ENCODE peak calls at places on chromosomes 13 and 19, in eight cellular contexts. One of them, this sample, is unnamed.

GRCh38 chr13:103772576-103772975 is 706.4 kb upstream of the SLC10A2 start:
- DNase-seq in PC-3: peak; percentile 30
- DNase-seq in fibroblast of lung: no peak
- DNase-seq in effector memory CD4-positive, alpha-beta T cell: no peak
- DNase-seq in IMR-90: no peak
- DNase-seq in kidney epithelial cell: no peak
- DNase-seq in pancreas: no peak
- DNase-seq in upper lobe of right lung: no peak
- DNase-seq in this sample: no peak

GRCh38 chr13:106882222-106882621 is 314.3 kb upstream of the ARGLU1 start:
- DNase-seq in IMR-90: no peak
- DNase-seq in fibroblast of lung: no peak
- DNase-seq in pancreas: no peak
- DNase-seq in kidney epithelial cell: no peak
- DNase-seq in effector memory CD4-positive, alpha-beta T cell: no peak
- DNase-seq in upper lobe of right lung: no peak
- DNase-seq in PC-3: no peak
- DNase-seq in this sample: no peak

GRCh38 chr19:3365447-3366103 is 808 bp upstream of the NFIC start:
- DNase-seq in fibroblast of lung: no peak
- DNase-seq in kidney epithelial cell: no peak
- DNase-seq in PC-3: peak; percentile 52
- DNase-seq in effector memory CD4-positive, alpha-beta T cell: no peak
- DNase-seq in upper lobe of right lung: peak; percentile 83
- DNase-seq in IMR-90: peak; percentile 66
- DNase-seq in pancreas: peak; percentile 84
- DNase-seq in this sample: peak; percentile 70

GRCh38 chr13:99264053-99264452 is 5.9 kb upstream of the GPR18 start:
- DNase-seq in effector memory CD4-positive, alpha-beta T cell: no peak
- DNase-seq in fibroblast of lung: no peak
- DNase-seq in IMR-90: no peak
- DNase-seq in upper lobe of right lung: no peak
- DNase-seq in PC-3: no peak
- DNase-seq in pancreas: no peak
- DNase-seq in kidney epithelial cell: no peak
- DNase-seq in this sample: no peak

GRCh38 chr13:49540552-49540951 is 44.8 kb downstream of the PHF11 start:
- DNase-seq in upper lobe of right lung: no peak
- DNase-seq in kidney epithelial cell: no peak
- DNase-seq in pancreas: no peak
- DNase-seq in fibroblast of lung: peak; percentile 9
- DNase-seq in effector memory CD4-positive, alpha-beta T cell: no peak
- DNase-seq in PC-3: peak; percentile 7
- DNase-seq in IMR-90: peak; percentile 62
- DNase-seq in this sample: no peak

GRCh38 chr13:99406799-99407201 is 94.5 kb upstream of the TM9SF2 start:
- DNase-seq in PC-3: no peak
- DNase-seq in fibroblast of lung: peak; percentile 11
- DNase-seq in upper lobe of right lung: peak; percentile 39
- DNase-seq in effector memory CD4-positive, alpha-beta T cell: no peak
- DNase-seq in kidney epithelial cell: no peak
- DNase-seq in pancreas: no peak
- DNase-seq in IMR-90: no peak
- DNase-seq in this sample: no peak

GRCh38 chr13:94252209-94252608 is 227.3 kb downstream of the DCT start:
- DNase-seq in effector memory CD4-positive, alpha-beta T cell: no peak
- DNase-seq in kidney epithelial cell: no peak
- DNase-seq in upper lobe of right lung: no peak
- DNase-seq in pancreas: no peak
- DNase-seq in IMR-90: no peak
- DNase-seq in fibroblast of lung: peak; percentile 61
- DNase-seq in PC-3: no peak
- DNase-seq in this sample: no peak

GRCh38 chr19:31160346-31160926 is 188.8 kb downstream of the TSHZ3 start:
- DNase-seq in IMR-90: peak; percentile 54
- DNase-seq in effector memory CD4-positive, alpha-beta T cell: no peak
- DNase-seq in PC-3: no peak
- DNase-seq in fibroblast of lung: peak; percentile 10
- DNase-seq in upper lobe of right lung: no peak
- DNase-seq in pancreas: no peak
- DNase-seq in kidney epithelial cell: no peak
- DNase-seq in this sample: no peak

GRCh38 chr19:18507021-18507726 is 14.7 kb downstream of the ELL start:
- DNase-seq in IMR-90: no peak
- DNase-seq in pancreas: no peak
- DNase-seq in effector memory CD4-positive, alpha-beta T cell: peak; percentile 44
- DNase-seq in kidney epithelial cell: no peak
- DNase-seq in upper lobe of right lung: no peak
- DNase-seq in PC-3: no peak
- DNase-seq in fibroblast of lung: no peak
- DNase-seq in this sample: no peak

GRCh38 chr19:958967-959685 is 25.0 kb upstream of the WDR18 start:
- DNase-seq in effector memory CD4-positive, alpha-beta T cell: no peak
- DNase-seq in pancreas: no peak
- DNase-seq in fibroblast of lung: peak; percentile 9
- DNase-seq in kidney epithelial cell: peak; percentile 37
- DNase-seq in PC-3: peak; percentile 76
- DNase-seq in IMR-90: peak; percentile 67
- DNase-seq in upper lobe of right lung: no peak
- DNase-seq in this sample: no peak

GRCh38 chr13:95556981-95557380 is 4.5 kb downstream of the CLDN10 start:
- DNase-seq in fibroblast of lung: no peak
- DNase-seq in effector memory CD4-positive, alpha-beta T cell: no peak
- DNase-seq in PC-3: no peak
- DNase-seq in pancreas: no peak
- DNase-seq in IMR-90: no peak
- DNase-seq in upper lobe of right lung: no peak
- DNase-seq in kidney epithelial cell: no peak
- DNase-seq in this sample: no peak

GRCh38 chr13:95552539-95553270 is at the start of gene CLDN10:
- DNase-seq in effector memory CD4-positive, alpha-beta T cell: no peak
- DNase-seq in upper lobe of right lung: no peak
- DNase-seq in PC-3: no peak
- DNase-seq in kidney epithelial cell: no peak
- DNase-seq in IMR-90: no peak
- DNase-seq in fibroblast of lung: no peak
- DNase-seq in pancreas: peak; percentile 90
- DNase-seq in this sample: no peak

GRCh38 chr13:95553271-95553588 is 710 bp downstream of the CLDN10 start:
- DNase-seq in IMR-90: no peak
- DNase-seq in pancreas: no peak
- DNase-seq in fibroblast of lung: no peak
- DNase-seq in kidney epithelial cell: no peak
- DNase-seq in effector memory CD4-positive, alpha-beta T cell: no peak
- DNase-seq in PC-3: no peak
- DNase-seq in upper lobe of right lung: no peak
- DNase-seq in this sample: no peak

GRCh38 chr13:95552208-95552538 is 347 bp upstream of the CLDN10 start:
- DNase-seq in IMR-90: no peak
- DNase-seq in pancreas: no peak
- DNase-seq in upper lobe of right lung: no peak
- DNase-seq in effector memory CD4-positive, alpha-beta T cell: no peak
- DNase-seq in kidney epithelial cell: no peak
- DNase-seq in fibroblast of lung: no peak
- DNase-seq in PC-3: no peak
- DNase-seq in this sample: no peak

DNA sequence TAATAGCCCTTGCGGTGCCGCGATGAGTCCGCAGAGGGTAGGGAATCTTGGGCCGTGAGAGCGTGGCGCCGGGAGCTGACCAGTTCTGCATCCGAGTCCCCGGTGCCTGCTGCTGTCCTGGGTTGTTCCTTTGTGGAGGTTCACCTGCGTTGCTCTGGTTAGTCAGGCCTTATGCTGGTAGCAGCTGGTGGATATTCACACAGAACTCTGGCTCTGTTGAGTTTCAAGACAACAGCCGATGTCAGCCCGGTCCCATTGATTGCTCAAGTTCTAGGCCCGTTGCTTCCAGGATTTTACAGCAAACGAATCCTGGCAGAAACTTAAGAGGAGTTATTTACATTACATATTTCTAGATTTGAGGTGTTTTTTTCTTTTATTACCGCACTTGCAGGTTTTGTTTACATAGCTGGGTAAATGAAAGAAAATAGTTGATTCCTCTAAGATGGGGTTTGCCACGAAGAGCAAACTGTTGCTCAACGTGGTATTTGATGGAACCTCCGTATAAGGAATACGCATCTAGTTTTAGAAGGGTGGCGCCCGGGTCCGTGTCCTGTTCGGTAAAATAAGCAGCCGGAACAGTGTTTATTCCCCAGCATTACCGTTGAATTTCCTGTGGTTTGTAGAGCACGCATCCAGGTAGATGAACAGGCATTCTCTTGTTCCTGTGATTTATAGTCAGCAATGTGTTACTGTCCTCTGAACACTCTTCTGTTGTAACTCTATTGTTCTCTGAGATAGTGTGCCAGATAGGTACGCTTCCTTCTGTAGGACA is 1.3 kb downstream of the CLDN10 start:
- DNase-seq in effector memory CD4-positive, alpha-beta T cell: no peak
- DNase-seq in pancreas: peak; percentile 66
- DNase-seq in IMR-90: no peak
- DNase-seq in fibroblast of lung: peak; percentile 24
- DNase-seq in PC-3: peak; percentile 47
- DNase-seq in kidney epithelial cell: no peak
- DNase-seq in upper lobe of right lung: no peak
- DNase-seq in this sample: no peak
- H3K27me3 ChIP-seq in effector memory CD4-positive, alpha-beta T cell: peaks cover 12% of the 10 kb centered on the region
- H3K27me3 ChIP-seq in pancreas: no peaks in the 10 kb centered on the region
- H3K27me3 ChIP-seq in IMR-90: peaks cover 73% of the 10 kb centered on the region
- H3K27me3 ChIP-seq in fibroblast of lung: peaks cover 52% of the 10 kb centered on the region
- H3K27me3 ChIP-seq in PC-3: no peaks in the 10 kb centered on the region
- H3K27me3 ChIP-seq in kidney epithelial cell: peaks cover 18% of the 10 kb centered on the region
- H3K27me3 ChIP-seq in upper lobe of right lung: peaks cover 51% of the 10 kb centered on the region
- H3K27me3 ChIP-seq in this sample: peaks cover 15% of the 10 kb centered on the region

DNA sequence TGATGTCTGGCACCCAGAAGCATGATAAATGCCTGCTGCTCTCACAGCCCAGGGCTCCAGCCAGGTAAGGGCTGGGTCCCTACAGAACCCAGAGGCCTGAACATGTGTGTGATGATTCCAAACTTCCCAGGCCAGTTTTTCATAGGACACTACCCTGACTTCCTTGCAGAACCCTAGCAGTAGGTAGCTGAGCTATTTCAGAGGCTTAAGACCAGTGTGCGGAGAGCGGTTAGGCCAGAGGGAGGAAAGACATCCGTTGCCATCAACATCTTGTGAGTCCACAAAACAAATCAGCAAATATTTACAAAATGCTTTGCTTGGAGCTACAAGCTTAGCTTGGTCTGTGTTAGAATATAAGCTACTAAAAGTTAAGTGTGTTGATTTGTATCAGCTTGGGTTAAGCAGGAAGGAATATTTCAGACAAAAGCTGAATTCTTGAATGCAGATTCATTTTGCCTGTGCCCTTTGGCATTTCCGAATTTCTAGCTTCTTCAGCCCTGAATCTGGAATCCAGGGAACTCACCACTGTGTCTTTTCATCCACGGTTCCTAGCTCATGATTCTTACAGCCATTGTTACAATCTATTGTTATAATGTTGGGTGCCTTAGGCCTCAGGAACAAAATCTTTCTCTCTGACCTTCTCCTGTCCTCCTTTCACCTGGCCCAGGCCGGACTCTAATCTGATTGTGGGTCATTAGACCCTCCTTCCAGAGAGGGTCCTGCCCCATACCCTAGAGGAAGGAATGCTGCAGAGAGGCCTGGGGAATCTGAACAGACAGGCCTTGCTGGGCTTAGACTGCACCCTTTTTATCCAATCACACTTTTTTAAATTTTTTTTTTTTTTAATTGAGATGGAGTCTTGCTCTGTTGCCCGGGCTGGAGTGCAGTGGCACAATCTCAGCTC is 12.4 kb downstream of the RAB20 start:
- DNase-seq in kidney epithelial cell: no peak
- DNase-seq in upper lobe of right lung: no peak
- DNase-seq in fibroblast of lung: no peak
- DNase-seq in PC-3: no peak
- DNase-seq in pancreas: no peak
- DNase-seq in IMR-90: no peak
- DNase-seq in effector memory CD4-positive, alpha-beta T cell: no peak
- DNase-seq in this sample: no peak
- H3K27me3 ChIP-seq in kidney epithelial cell: no peaks in the 10 kb centered on the region
- H3K27me3 ChIP-seq in upper lobe of right lung: no peaks in the 10 kb centered on the region
- H3K27me3 ChIP-seq in fibroblast of lung: no peaks in the 10 kb centered on the region
- H3K27me3 ChIP-seq in PC-3: no peaks in the 10 kb centered on the region
- H3K27me3 ChIP-seq in pancreas: no peaks in the 10 kb centered on the region
- H3K27me3 ChIP-seq in IMR-90: no peaks in the 10 kb centered on the region
- H3K27me3 ChIP-seq in effector memory CD4-positive, alpha-beta T cell: no peaks in the 10 kb centered on the region
- H3K27me3 ChIP-seq in this sample: no peaks in the 10 kb centered on the region

DNA sequence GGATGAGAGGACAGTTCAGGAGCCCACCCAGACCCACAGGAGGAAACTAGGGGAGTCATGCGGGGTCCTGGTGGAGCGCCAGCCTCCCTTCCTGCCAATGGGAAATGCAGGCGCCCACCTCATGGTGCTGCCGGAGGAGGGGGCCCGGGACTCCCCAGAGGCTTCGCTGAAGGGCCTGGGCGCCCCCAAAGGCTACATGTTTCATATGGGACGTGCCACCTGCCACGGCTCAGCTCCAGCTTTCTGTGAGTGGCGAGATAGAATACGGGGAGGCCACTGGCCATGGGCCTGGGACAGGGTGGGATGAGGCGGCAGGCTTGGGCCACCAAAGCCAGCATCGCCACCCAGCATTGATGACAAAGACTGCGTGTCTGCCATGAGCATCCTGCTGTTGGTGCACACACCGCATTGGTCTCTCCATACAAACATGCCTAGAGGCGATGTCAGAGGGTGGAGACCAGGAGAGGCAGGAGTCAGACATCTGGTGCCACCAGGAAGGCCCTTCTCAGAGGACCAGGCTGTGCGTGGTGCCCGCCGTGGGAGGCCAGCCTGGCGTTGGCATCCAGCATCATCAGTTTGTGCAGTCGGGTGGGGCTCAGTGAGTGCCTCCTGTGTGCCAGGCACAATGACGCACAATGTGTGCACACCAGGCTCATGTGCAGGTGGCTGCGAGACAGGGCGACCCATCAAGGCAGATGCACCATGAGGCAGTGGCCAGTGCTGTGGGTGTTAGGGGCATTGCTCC is 1.2 kb upstream of the F10 start:
- DNase-seq in upper lobe of right lung: no peak
- DNase-seq in effector memory CD4-positive, alpha-beta T cell: no peak
- DNase-seq in PC-3: no peak
- DNase-seq in kidney epithelial cell: no peak
- DNase-seq in fibroblast of lung: no peak
- DNase-seq in pancreas: peak; percentile 63
- DNase-seq in IMR-90: no peak
- DNase-seq in this sample: no peak
- H3K27me3 ChIP-seq in upper lobe of right lung: no peaks in the 10 kb centered on the region
- H3K27me3 ChIP-seq in effector memory CD4-positive, alpha-beta T cell: no peaks in the 10 kb centered on the region
- H3K27me3 ChIP-seq in PC-3: no peaks in the 10 kb centered on the region
- H3K27me3 ChIP-seq in kidney epithelial cell: peaks cover 9% of the 10 kb centered on the region
- H3K27me3 ChIP-seq in fibroblast of lung: peaks cover 2% of the 10 kb centered on the region
- H3K27me3 ChIP-seq in pancreas: no peaks in the 10 kb centered on the region
- H3K27me3 ChIP-seq in IMR-90: peaks cover 1% of the 10 kb centered on the region
- H3K27me3 ChIP-seq in this sample: no peaks in the 10 kb centered on the region

DNA sequence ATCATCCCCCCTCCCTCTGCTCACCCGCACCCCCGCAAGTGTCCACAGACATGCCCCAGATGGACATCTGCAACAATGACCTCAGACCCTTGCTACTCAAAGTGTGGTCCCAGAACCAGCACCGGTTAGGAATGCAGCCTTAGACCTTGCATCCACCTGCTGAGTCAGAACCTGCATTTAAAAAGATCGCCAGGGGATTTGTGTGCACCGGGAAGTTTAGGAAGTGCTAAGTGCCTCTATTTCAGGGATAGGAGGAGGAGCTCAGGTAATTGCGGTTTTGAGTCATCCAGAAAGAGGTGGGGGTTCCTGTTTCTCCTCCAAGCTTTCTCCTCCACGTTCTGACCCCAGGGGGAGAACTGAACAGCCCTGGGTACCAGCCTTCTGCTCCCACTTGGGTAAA is 46.2 kb downstream of the CACNA1A start:
- DNase-seq in PC-3: peak; percentile 46
- DNase-seq in IMR-90: no peak
- DNase-seq in pancreas: no peak
- DNase-seq in upper lobe of right lung: no peak
- DNase-seq in fibroblast of lung: no peak
- DNase-seq in effector memory CD4-positive, alpha-beta T cell: no peak
- DNase-seq in kidney epithelial cell: no peak
- DNase-seq in this sample: no peak
- H3K27me3 ChIP-seq in PC-3: peaks cover 66% of the 10 kb centered on the region
- H3K27me3 ChIP-seq in IMR-90: no peaks in the 10 kb centered on the region
- H3K27me3 ChIP-seq in pancreas: no peaks in the 10 kb centered on the region
- H3K27me3 ChIP-seq in upper lobe of right lung: peaks cover 12% of the 10 kb centered on the region
- H3K27me3 ChIP-seq in fibroblast of lung: no peaks in the 10 kb centered on the region
- H3K27me3 ChIP-seq in effector memory CD4-positive, alpha-beta T cell: no peaks in the 10 kb centered on the region
- H3K27me3 ChIP-seq in kidney epithelial cell: peaks cover 4% of the 10 kb centered on the region
- H3K27me3 ChIP-seq in this sample: peaks cover 7% of the 10 kb centered on the region